ENCODE peak calls at places on chromosomes 4 and X, in four cellular contexts. I is amniotic epithelial cell, S is ELR, A is mucosa of gallbladder. V is an unnamed sample.

GRCh38 chrX:38304010-38304409 is 23.3 kb downstream of the RPGR start:
- DNase-seq in I (peak), S (peak), A (no peak), V (no peak)

GRCh38 chrX:1531106-1531890 is 5.7 kb downstream of the P2RY8 start:
- DNase-seq in I (no peak), S (no peak), A (peak), V (no peak)

GRCh38 chrX:131741103-131741581 is 197.3 kb downstream of the OR13H1 start:
- DNase-seq in I (no peak), S (no peak), A (peak), V (no peak)

GRCh38 chr4:173333658-173334084 is 487 bp downstream of the HMGB2 start:
- DNase-seq in I (no peak), S (peak), A (peak), V (peak)

GRCh38 chrX:68599256-68600152 is 48.0 kb upstream of the STARD8 start:
- DNase-seq in I (no peak), S (peak), A (no peak), V (no peak)

GRCh38 chr4:188417181-188417580 is 277.9 kb downstream of the TRIML1 start:
- DNase-seq in I (no peak), S (no peak), A (no peak), V (no peak)

GRCh38 chrX:45445745-45446412 is 245.2 kb upstream of the DIPK2B start:
- DNase-seq in I (peak), S (peak), A (no peak), V (no peak)

GRCh38 chrX:95760356-95760755 is 924.3 kb upstream of the DIAPH2 start:
- DNase-seq in I (no peak), S (no peak), A (no peak), V (no peak)

GRCh38 chr4:140790765-140791164 is 34.6 kb upstream of the TBC1D9 start:
- DNase-seq in I (no peak), S (peak), A (peak), V (peak)

GRCh38 chr4:86775061-86775460 is 74.1 kb downstream of the SLC10A6 start:
- DNase-seq in I (no peak), S (no peak), A (no peak), V (no peak)

GRCh38 chr4:25756503-25756902 is 100.9 kb downstream of the SLC34A2 start:
- DNase-seq in I (no peak), S (no peak), A (peak), V (no peak)

GRCh38 chrX:49876750-49877149 is 2.5 kb upstream of the USP27X start:
- DNase-seq in I (no peak), S (peak), A (no peak), V (no peak)

GRCh38 chrX:39724544-39724943 is 373.2 kb downstream of the BCOR start:
- DNase-seq in I (no peak), S (no peak), A (no peak), V (no peak)

GRCh38 chr4:157220026-157220881 is at the start of gene GRIA2:
- DNase-seq in I (peak), S (peak), A (peak), V (peak)

GRCh38 chr4:149781150-149781549 is 34.5 kb downstream of the IQCM start:
- DNase-seq in I (peak), S (peak), A (no peak), V (no peak)

GRCh38 chr4:34181311-34181808 is 2063.0 kb downstream of the ARAP2 start:
- DNase-seq in I (peak), S (peak), A (no peak), V (no peak)

GRCh38 chr4:106132045-106132444 is 184.0 kb downstream of the TBCK start:
- DNase-seq in I (no peak), S (no peak), A (no peak), V (no peak)

GRCh38 chrX:8138252-8138651 is 32.8 kb downstream of the VCX2 start:
- DNase-seq in I (no peak), S (no peak), A (no peak), V (no peak)

GRCh38 chr4:186669159-186669720 is 54.4 kb downstream of the FAT1 start:
- DNase-seq in I (peak), S (peak), A (no peak), V (no peak)

GRCh38 chr4:117085185-117085701 is at the start of gene TRAM1L1:
- DNase-seq in I (peak), S (peak), A (peak), V (peak)

GRCh38 chr4:179989975-179990374 is 2253.2 kb upstream of the TENM3 start:
- DNase-seq in I (no peak), S (no peak), A (no peak), V (no peak)

GRCh38 chr4:7158991-7159390 is 33.3 kb upstream of the SORCS2 start:
- DNase-seq in I (no peak), S (no peak), A (no peak), V (no peak)

GRCh38 chr4:174136013-174136412 is 147.5 kb downstream of the FBXO8 start:
- DNase-seq in I (peak), S (peak), A (peak), V (no peak)

GRCh38 chr4:81469774-81470455 is 1.8 kb downstream of the RASGEF1B start:
- DNase-seq in I (no peak), S (no peak), A (no peak), V (no peak)

GRCh38 chrX:37350034-37350365 is 836 bp downstream of the PRRG1 start:
- DNase-seq in I (no peak), S (peak), A (no peak), V (peak)

GRCh38 chrX:65532016-65532415 is 2.6 kb downstream of the LAS1L start:
- DNase-seq in I (no peak), S (peak), A (no peak), V (no peak)

GRCh38 chr4:102143433-102143832 is 201.8 kb downstream of the SLC39A8 start:
- DNase-seq in I (no peak), S (no peak), A (no peak), V (no peak)

GRCh38 chrX:8731579-8732395 is at the start of gene ANOS1:
- DNase-seq in I (peak), S (peak), A (peak), V (peak)

GRCh38 chr4:68180858-68181531 is 51.3 kb upstream of the TMPRSS11F start:
- DNase-seq in I (peak), S (peak), A (no peak), V (no peak)

GRCh38 chr4:88960576-88960975 is 96.4 kb downstream of the FAM13A start:
- DNase-seq in I (no peak), S (no peak), A (no peak), V (no peak)

GRCh38 chr4:174764105-174764729 is 64.8 kb downstream of the GLRA3 start:
- DNase-seq in I (peak), S (peak), A (no peak), V (no peak)

GRCh38 chr4:149409186-149410056 is 406.2 kb downstream of the IQCM start:
- DNase-seq in I (peak), S (peak), A (no peak), V (peak)

GRCh38 chr4:2811830-2812599 is 19.1 kb downstream of the SH3BP2 start:
- DNase-seq in I (peak), S (peak), A (peak), V (peak)

GRCh38 chrX:69396916-69397315 is 107.2 kb upstream of the NALF2 start:
- DNase-seq in I (no peak), S (no peak), A (no peak), V (no peak)

GRCh38 chrX:340121-340520 is 21.5 kb upstream of the GTPBP6 start:
- DNase-seq in I (no peak), S (no peak), A (no peak), V (peak)

GRCh38 chr4:19214591-19214990 is 1037.1 kb upstream of the SLIT2 start:
- DNase-seq in I (peak), S (no peak), A (no peak), V (no peak)

GRCh38 chr4:87188932-87189331 is 31.5 kb downstream of the KLHL8 start:
- DNase-seq in I (no peak), S (peak), A (no peak), V (no peak)

V was measured in Right ventricle myocardium superior.